ENCODE peak calls at places on chromosomes 11 and 22, in nine cellular contexts. One of them, this sample, is unnamed.

GRCh38 chr22:31081963-31082605 is 966 bp downstream of the SMTN start:
- DNase-seq in HuH-7.5: peak; percentile 36
- DNase-seq in GM06990: no peak
- DNase-seq in central memory CD8-positive, alpha-beta T cell: no peak
- DNase-seq in stimulated activated CD4-positive, alpha-beta T cell treated with anti-CD3 and anti-CD28 coated beads, Interleukin-2, amount 100 ng/mL, for 24 hours: no peak
- DNase-seq in left ventricle myocardium superior: no peak
- DNase-seq in activated T-helper 1 cell treated with anti-CD3 and anti-CD28 coated beads, Interleukin-2, amount 50 U/mL, for 16 hours: no peak
- DNase-seq in breast epithelium: no peak
- DNase-seq in H7: peak; percentile 38
- DNase-seq in this sample: no peak

GRCh38 chr11:43943931-43944751 is 1.7 kb downstream of the C11orf96 start:
- DNase-seq in HuH-7.5: no peak
- DNase-seq in GM06990: peak; percentile 25
- DNase-seq in central memory CD8-positive, alpha-beta T cell: no peak
- DNase-seq in stimulated activated CD4-positive, alpha-beta T cell treated with anti-CD3 and anti-CD28 coated beads, Interleukin-2, amount 100 ng/mL, for 24 hours: peak; percentile 28
- DNase-seq in left ventricle myocardium superior: no peak
- DNase-seq in activated T-helper 1 cell treated with anti-CD3 and anti-CD28 coated beads, Interleukin-2, amount 50 U/mL, for 16 hours: no peak
- DNase-seq in breast epithelium: no peak
- DNase-seq in H7: peak; percentile 80
- DNase-seq in this sample: peak; percentile 28

GRCh38 chr11:35617687-35618496 is at the start of gene FJX1:
- DNase-seq in HuH-7.5: peak; percentile 62
- DNase-seq in GM06990: peak; percentile 69
- DNase-seq in central memory CD8-positive, alpha-beta T cell: no peak
- DNase-seq in stimulated activated CD4-positive, alpha-beta T cell treated with anti-CD3 and anti-CD28 coated beads, Interleukin-2, amount 100 ng/mL, for 24 hours: peak; percentile 19
- DNase-seq in left ventricle myocardium superior: peak; percentile 70
- DNase-seq in activated T-helper 1 cell treated with anti-CD3 and anti-CD28 coated beads, Interleukin-2, amount 50 U/mL, for 16 hours: no peak
- DNase-seq in breast epithelium: peak; percentile 39
- DNase-seq in H7: peak; percentile 97
- DNase-seq in this sample: peak; percentile 76

GRCh38 chr11:123607781-123608180 is 46.6 kb downstream of the SCN3B start:
- DNase-seq in HuH-7.5: no peak
- DNase-seq in GM06990: no peak
- DNase-seq in central memory CD8-positive, alpha-beta T cell: no peak
- DNase-seq in stimulated activated CD4-positive, alpha-beta T cell treated with anti-CD3 and anti-CD28 coated beads, Interleukin-2, amount 100 ng/mL, for 24 hours: no peak
- DNase-seq in left ventricle myocardium superior: no peak
- DNase-seq in activated T-helper 1 cell treated with anti-CD3 and anti-CD28 coated beads, Interleukin-2, amount 50 U/mL, for 16 hours: no peak
- DNase-seq in breast epithelium: no peak
- DNase-seq in H7: no peak
- DNase-seq in this sample: no peak

GRCh38 chr11:71209181-71209580 is 43.2 kb downstream of the SHANK2 start:
- DNase-seq in HuH-7.5: no peak
- DNase-seq in GM06990: no peak
- DNase-seq in central memory CD8-positive, alpha-beta T cell: no peak
- DNase-seq in stimulated activated CD4-positive, alpha-beta T cell treated with anti-CD3 and anti-CD28 coated beads, Interleukin-2, amount 100 ng/mL, for 24 hours: no peak
- DNase-seq in left ventricle myocardium superior: no peak
- DNase-seq in activated T-helper 1 cell treated with anti-CD3 and anti-CD28 coated beads, Interleukin-2, amount 50 U/mL, for 16 hours: no peak
- DNase-seq in breast epithelium: no peak
- DNase-seq in H7: no peak
- DNase-seq in this sample: no peak

GRCh38 chr22:41957941-41958556 is 6.1 kb downstream of the SMIM45 start:
- DNase-seq in HuH-7.5: no peak
- DNase-seq in GM06990: peak; percentile 44
- DNase-seq in central memory CD8-positive, alpha-beta T cell: no peak
- DNase-seq in stimulated activated CD4-positive, alpha-beta T cell treated with anti-CD3 and anti-CD28 coated beads, Interleukin-2, amount 100 ng/mL, for 24 hours: no peak
- DNase-seq in left ventricle myocardium superior: no peak
- DNase-seq in activated T-helper 1 cell treated with anti-CD3 and anti-CD28 coated beads, Interleukin-2, amount 50 U/mL, for 16 hours: no peak
- DNase-seq in breast epithelium: no peak
- DNase-seq in H7: no peak
- DNase-seq in this sample: no peak

GRCh38 chr11:37952035-37952434 is 1354.0 kb upstream of the RAG2 start:
- DNase-seq in HuH-7.5: no peak
- DNase-seq in GM06990: no peak
- DNase-seq in central memory CD8-positive, alpha-beta T cell: no peak
- DNase-seq in stimulated activated CD4-positive, alpha-beta T cell treated with anti-CD3 and anti-CD28 coated beads, Interleukin-2, amount 100 ng/mL, for 24 hours: no peak
- DNase-seq in left ventricle myocardium superior: no peak
- DNase-seq in activated T-helper 1 cell treated with anti-CD3 and anti-CD28 coated beads, Interleukin-2, amount 50 U/mL, for 16 hours: no peak
- DNase-seq in breast epithelium: no peak
- DNase-seq in H7: no peak
- DNase-seq in this sample: no peak

GRCh38 chr11:44286268-44286880 is 23.6 kb downstream of the ALX4 start:
- DNase-seq in HuH-7.5: no peak
- DNase-seq in GM06990: no peak
- DNase-seq in central memory CD8-positive, alpha-beta T cell: no peak
- DNase-seq in stimulated activated CD4-positive, alpha-beta T cell treated with anti-CD3 and anti-CD28 coated beads, Interleukin-2, amount 100 ng/mL, for 24 hours: peak; percentile 69
- DNase-seq in left ventricle myocardium superior: no peak
- DNase-seq in activated T-helper 1 cell treated with anti-CD3 and anti-CD28 coated beads, Interleukin-2, amount 50 U/mL, for 16 hours: peak; percentile 26
- DNase-seq in breast epithelium: no peak
- DNase-seq in H7: peak; percentile 94
- DNase-seq in this sample: peak; percentile 86

GRCh38 chr11:87038235-87038960 is 664 bp downstream of the TMEM135 start:
- DNase-seq in HuH-7.5: no peak
- DNase-seq in GM06990: no peak
- DNase-seq in central memory CD8-positive, alpha-beta T cell: no peak
- DNase-seq in stimulated activated CD4-positive, alpha-beta T cell treated with anti-CD3 and anti-CD28 coated beads, Interleukin-2, amount 100 ng/mL, for 24 hours: no peak
- DNase-seq in left ventricle myocardium superior: no peak
- DNase-seq in activated T-helper 1 cell treated with anti-CD3 and anti-CD28 coated beads, Interleukin-2, amount 50 U/mL, for 16 hours: no peak
- DNase-seq in breast epithelium: no peak
- DNase-seq in H7: no peak
- DNase-seq in this sample: peak; percentile 20

GRCh38 chr11:68658661-68659060 is 25.7 kb upstream of the GAL start:
- DNase-seq in HuH-7.5: no peak
- DNase-seq in GM06990: no peak
- DNase-seq in central memory CD8-positive, alpha-beta T cell: no peak
- DNase-seq in stimulated activated CD4-positive, alpha-beta T cell treated with anti-CD3 and anti-CD28 coated beads, Interleukin-2, amount 100 ng/mL, for 24 hours: no peak
- DNase-seq in left ventricle myocardium superior: no peak
- DNase-seq in activated T-helper 1 cell treated with anti-CD3 and anti-CD28 coated beads, Interleukin-2, amount 50 U/mL, for 16 hours: no peak
- DNase-seq in breast epithelium: no peak
- DNase-seq in H7: peak; percentile 43
- DNase-seq in this sample: no peak

GRCh38 chr22:25077964-25078363 is 121.7 kb upstream of the CRYBB3 start:
- DNase-seq in HuH-7.5: no peak
- DNase-seq in GM06990: no peak
- DNase-seq in central memory CD8-positive, alpha-beta T cell: no peak
- DNase-seq in stimulated activated CD4-positive, alpha-beta T cell treated with anti-CD3 and anti-CD28 coated beads, Interleukin-2, amount 100 ng/mL, for 24 hours: no peak
- DNase-seq in left ventricle myocardium superior: no peak
- DNase-seq in activated T-helper 1 cell treated with anti-CD3 and anti-CD28 coated beads, Interleukin-2, amount 50 U/mL, for 16 hours: no peak
- DNase-seq in breast epithelium: no peak
- DNase-seq in H7: no peak
- DNase-seq in this sample: no peak

GRCh38 chr22:35631597-35631996 is 14.5 kb upstream of the MB start:
- DNase-seq in HuH-7.5: peak; percentile 37
- DNase-seq in GM06990: no peak
- DNase-seq in central memory CD8-positive, alpha-beta T cell: no peak
- DNase-seq in stimulated activated CD4-positive, alpha-beta T cell treated with anti-CD3 and anti-CD28 coated beads, Interleukin-2, amount 100 ng/mL, for 24 hours: peak; percentile 45
- DNase-seq in left ventricle myocardium superior: no peak
- DNase-seq in activated T-helper 1 cell treated with anti-CD3 and anti-CD28 coated beads, Interleukin-2, amount 50 U/mL, for 16 hours: no peak
- DNase-seq in breast epithelium: no peak
- DNase-seq in H7: peak; percentile 83
- DNase-seq in this sample: peak; percentile 44

This sample was measured in GM10248.